ENCODE peak calls at places on chromosomes 16 and 17, in seven cellular contexts. One of them, this sample, is unnamed.

GRCh38 chr17:45222273-45222993 is 748 bp downstream of the FMNL1 start:
- DNase-seq in gastrocnemius medialis: no peak
- DNase-seq in adrenal gland: no peak
- DNase-seq in body of pancreas: no peak
- DNase-seq in A549: no peak
- DNase-seq in testis: no peak
- DNase-seq in breast epithelium: no peak
- DNase-seq in this sample: no peak

GRCh38 chr16:12120331-12120981 is 143.9 kb downstream of the SNX29 start:
- DNase-seq in breast epithelium: no peak
- DNase-seq in testis: no peak
- DNase-seq in body of pancreas: no peak
- DNase-seq in adrenal gland: peak; percentile 75
- DNase-seq in gastrocnemius medialis: peak; percentile 18
- DNase-seq in A549: no peak
- DNase-seq in this sample: peak; percentile 13

GRCh38 chr16:14056970-14057369 is 14.1 kb upstream of the MRTFB start:
- DNase-seq in A549: no peak
- DNase-seq in body of pancreas: no peak
- DNase-seq in gastrocnemius medialis: no peak
- DNase-seq in breast epithelium: no peak
- DNase-seq in testis: peak; percentile 33
- DNase-seq in adrenal gland: peak; percentile 11
- DNase-seq in this sample: no peak

GRCh38 chr17:66715745-66716156 is 119.2 kb upstream of the CACNG5 start:
- DNase-seq in body of pancreas: no peak
- DNase-seq in breast epithelium: no peak
- DNase-seq in A549: peak; percentile 89
- DNase-seq in gastrocnemius medialis: no peak
- DNase-seq in testis: no peak
- DNase-seq in adrenal gland: peak; percentile 21
- DNase-seq in this sample: no peak

GRCh38 chr16:83833921-83834320 is 26.1 kb downstream of the HSBP1 start:
- DNase-seq in body of pancreas: no peak
- DNase-seq in gastrocnemius medialis: no peak
- DNase-seq in adrenal gland: no peak
- DNase-seq in testis: no peak
- DNase-seq in breast epithelium: no peak
- DNase-seq in A549: no peak
- DNase-seq in this sample: no peak

GRCh38 chr16:78461496-78461938 is 362.1 kb downstream of the WWOX start:
- DNase-seq in adrenal gland: no peak
- DNase-seq in A549: no peak
- DNase-seq in gastrocnemius medialis: no peak
- DNase-seq in body of pancreas: no peak
- DNase-seq in testis: no peak
- DNase-seq in breast epithelium: no peak
- DNase-seq in this sample: peak; percentile 41

GRCh38 chr17:43094129-43094834 is 30.9 kb downstream of the BRCA1 start:
- DNase-seq in body of pancreas: no peak
- DNase-seq in adrenal gland: no peak
- DNase-seq in testis: no peak
- DNase-seq in A549: no peak
- DNase-seq in breast epithelium: no peak
- DNase-seq in gastrocnemius medialis: no peak
- DNase-seq in this sample: no peak

GRCh38 chr16:53465606-53466290 is 31.5 kb downstream of the RBL2 start:
- DNase-seq in gastrocnemius medialis: no peak
- DNase-seq in adrenal gland: peak; percentile 39
- DNase-seq in testis: no peak
- DNase-seq in breast epithelium: no peak
- DNase-seq in A549: no peak
- DNase-seq in body of pancreas: peak; percentile 30
- DNase-seq in this sample: no peak

GRCh38 chr16:81004646-81005353 is 1.9 kb downstream of the CMC2 start:
- DNase-seq in A549: peak; percentile 32
- DNase-seq in testis: peak; percentile 37
- DNase-seq in adrenal gland: peak; percentile 32
- DNase-seq in breast epithelium: no peak
- DNase-seq in body of pancreas: no peak
- DNase-seq in gastrocnemius medialis: no peak
- DNase-seq in this sample: no peak

GRCh38 chr16:4273858-4274291 is 1.1 kb upstream of the TFAP4 start:
- DNase-seq in body of pancreas: peak; percentile 64
- DNase-seq in gastrocnemius medialis: peak; percentile 31
- DNase-seq in breast epithelium: peak; percentile 64
- DNase-seq in A549: peak; percentile 74
- DNase-seq in adrenal gland: peak; percentile 37
- DNase-seq in testis: peak; percentile 34
- DNase-seq in this sample: peak; percentile 55

GRCh38 chr16:89142474-89143197 is 28.9 kb upstream of the CDH15 start:
- DNase-seq in testis: no peak
- DNase-seq in body of pancreas: no peak
- DNase-seq in adrenal gland: no peak
- DNase-seq in gastrocnemius medialis: no peak
- DNase-seq in breast epithelium: no peak
- DNase-seq in A549: no peak
- DNase-seq in this sample: no peak

GRCh38 chr17:50721194-50722010 is 2.0 kb downstream of the LUC7L3 start:
- DNase-seq in gastrocnemius medialis: no peak
- DNase-seq in breast epithelium: no peak
- DNase-seq in testis: no peak
- DNase-seq in adrenal gland: no peak
- DNase-seq in A549: no peak
- DNase-seq in body of pancreas: no peak
- DNase-seq in this sample: no peak

GRCh38 chr17:57707892-57708291 is 37.2 kb downstream of the CCDC182 start:
- DNase-seq in testis: peak; percentile 25
- DNase-seq in adrenal gland: peak; percentile 12
- DNase-seq in A549: no peak
- DNase-seq in gastrocnemius medialis: peak; percentile 42
- DNase-seq in breast epithelium: no peak
- DNase-seq in body of pancreas: no peak
- DNase-seq in this sample: no peak

GRCh38 chr17:17748604-17749003 is 67.3 kb downstream of the RAI1 start:
- DNase-seq in A549: no peak
- DNase-seq in adrenal gland: no peak
- DNase-seq in testis: no peak
- DNase-seq in body of pancreas: no peak
- DNase-seq in breast epithelium: no peak
- DNase-seq in gastrocnemius medialis: no peak
- DNase-seq in this sample: no peak

GRCh38 chr17:73013816-73014663 is 78.4 kb downstream of the SLC39A11 start:
- DNase-seq in gastrocnemius medialis: no peak
- DNase-seq in body of pancreas: no peak
- DNase-seq in testis: no peak
- DNase-seq in adrenal gland: no peak
- DNase-seq in A549: peak; percentile 51
- DNase-seq in breast epithelium: no peak
- DNase-seq in this sample: no peak

GRCh38 chr16:12303649-12304048 is 327.1 kb downstream of the SNX29 start:
- DNase-seq in testis: peak; percentile 59
- DNase-seq in body of pancreas: no peak
- DNase-seq in A549: no peak
- DNase-seq in gastrocnemius medialis: no peak
- DNase-seq in breast epithelium: no peak
- DNase-seq in adrenal gland: peak; percentile 82
- DNase-seq in this sample: no peak

GRCh38 chr16:74936902-74937560 is 47.9 kb downstream of the WDR59 start:
- DNase-seq in A549: no peak
- DNase-seq in adrenal gland: no peak
- DNase-seq in breast epithelium: no peak
- DNase-seq in gastrocnemius medialis: no peak
- DNase-seq in body of pancreas: no peak
- DNase-seq in testis: no peak
- DNase-seq in this sample: no peak

GRCh38 chr17:28925912-28926365 is 23.1 kb upstream of the DHRS13 start:
- DNase-seq in breast epithelium: no peak
- DNase-seq in A549: no peak
- DNase-seq in testis: no peak
- DNase-seq in adrenal gland: no peak
- DNase-seq in body of pancreas: no peak
- DNase-seq in gastrocnemius medialis: no peak
- DNase-seq in this sample: no peak

GRCh38 chr17:71349908-71350600 is 770.8 kb upstream of the SOX9 start:
- DNase-seq in body of pancreas: no peak
- DNase-seq in breast epithelium: no peak
- DNase-seq in gastrocnemius medialis: no peak
- DNase-seq in A549: no peak
- DNase-seq in adrenal gland: no peak
- DNase-seq in testis: no peak
- DNase-seq in this sample: no peak

GRCh38 chr16:8621221-8621571 is 302 bp upstream of the METTL22 start:
- DNase-seq in body of pancreas: no peak
- DNase-seq in adrenal gland: no peak
- DNase-seq in testis: no peak
- DNase-seq in gastrocnemius medialis: no peak
- DNase-seq in A549: no peak
- DNase-seq in breast epithelium: no peak
- DNase-seq in this sample: no peak
- H3K27ac ChIP-seq in body of pancreas: peak overlapping the region; percentile 72
- H3K27ac ChIP-seq in adrenal gland: no peak overlapping the region
- H3K27ac ChIP-seq in testis: peak overlapping the region; percentile 82
- H3K27ac ChIP-seq in gastrocnemius medialis: peak overlapping the region; percentile 91
- H3K27ac ChIP-seq in A549: peak overlapping the region; percentile 98
- H3K27ac ChIP-seq in breast epithelium: peak overlapping the region; percentile 89
- H3K27ac ChIP-seq in this sample: peak overlapping the region; percentile 82

GRCh38 chr16:50712568-50712914 is 19.1 kb downstream of the NOD2 start:
- DNase-seq in gastrocnemius medialis: no peak
- DNase-seq in adrenal gland: no peak
- DNase-seq in A549: no peak
- DNase-seq in testis: no peak
- DNase-seq in breast epithelium: no peak
- DNase-seq in body of pancreas: no peak
- DNase-seq in this sample: no peak

GRCh38 chr16:50709980-50710379 is 16.6 kb downstream of the NOD2 start:
- DNase-seq in body of pancreas: no peak
- DNase-seq in A549: no peak
- DNase-seq in testis: no peak
- DNase-seq in gastrocnemius medialis: no peak
- DNase-seq in breast epithelium: no peak
- DNase-seq in adrenal gland: no peak
- DNase-seq in this sample: no peak

GRCh38 chr16:50709061-50709695 is 15.8 kb downstream of the NOD2 start:
- DNase-seq in testis: no peak
- DNase-seq in A549: no peak
- DNase-seq in body of pancreas: no peak
- DNase-seq in breast epithelium: no peak
- DNase-seq in adrenal gland: no peak
- DNase-seq in gastrocnemius medialis: no peak
- DNase-seq in this sample: no peak

GRCh38 chr16:50711040-50711439 is 17.6 kb downstream of the NOD2 start:
- DNase-seq in body of pancreas: no peak
- DNase-seq in gastrocnemius medialis: no peak
- DNase-seq in adrenal gland: no peak
- DNase-seq in A549: no peak
- DNase-seq in testis: no peak
- DNase-seq in breast epithelium: peak; percentile 47
- DNase-seq in this sample: no peak

DNA sequence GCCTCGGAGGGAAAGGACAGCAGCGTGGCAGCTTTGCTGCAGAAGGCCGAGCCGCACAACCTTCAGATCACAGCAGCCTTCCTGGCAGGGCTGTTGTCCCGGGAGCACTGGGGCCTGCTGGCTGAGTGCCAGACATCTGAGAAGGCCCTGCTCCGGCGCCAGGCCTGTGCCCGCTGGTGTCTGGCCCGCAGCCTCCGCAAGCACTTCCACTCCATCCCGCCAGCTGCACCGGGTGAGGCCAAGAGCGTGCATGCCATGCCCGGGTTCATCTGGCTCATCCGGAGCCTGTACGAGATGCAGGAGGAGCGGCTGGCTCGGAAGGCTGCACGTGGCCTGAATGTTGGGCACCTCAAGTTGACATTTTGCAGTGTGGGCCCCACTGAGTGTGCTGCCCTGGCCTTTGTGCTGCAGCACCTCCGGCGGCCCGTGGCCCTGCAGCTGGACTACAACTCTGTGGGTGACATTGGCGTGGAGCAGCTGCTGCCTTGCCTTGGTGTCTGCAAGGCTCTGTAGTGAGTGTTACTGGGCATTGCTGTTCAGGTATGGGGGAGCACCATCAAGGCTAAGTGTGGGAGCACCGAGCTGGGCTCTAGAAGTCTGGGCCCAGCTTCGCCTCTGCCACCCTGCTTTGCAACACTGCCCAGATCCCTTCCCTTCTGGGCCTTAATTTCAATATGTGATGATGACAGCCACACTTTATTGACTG is 18.6 kb downstream of the NOD2 start:
- DNase-seq in breast epithelium: peak; percentile 41
- DNase-seq in body of pancreas: no peak
- DNase-seq in gastrocnemius medialis: peak; percentile 91
- DNase-seq in adrenal gland: peak; percentile 85
- DNase-seq in testis: no peak
- DNase-seq in A549: no peak
- DNase-seq in this sample: no peak
- TF ChIP-seq CTCF in breast epithelium: no peak
- TF ChIP-seq CTCF in body of pancreas: no peak
- TF ChIP-seq CTCF in gastrocnemius medialis: no peak
- TF ChIP-seq CTCF in adrenal gland: no peak
- TF ChIP-seq CTCF in testis: no peak
- TF ChIP-seq CTCF in A549: no peak
- TF ChIP-seq CTCF in this sample: no peak

GRCh38 chr17:16353702-16354174 is 469 bp upstream of the CENPV start:
- DNase-seq in body of pancreas: no peak
- DNase-seq in testis: no peak
- DNase-seq in gastrocnemius medialis: no peak
- DNase-seq in breast epithelium: no peak
- DNase-seq in A549: no peak
- DNase-seq in adrenal gland: no peak
- DNase-seq in this sample: no peak

GRCh38 chr17:16352303-16352837 is 899 bp downstream of the CENPV start:
- DNase-seq in A549: peak; percentile 63
- DNase-seq in gastrocnemius medialis: no peak
- DNase-seq in body of pancreas: peak; percentile 54
- DNase-seq in breast epithelium: no peak
- DNase-seq in adrenal gland: peak; percentile 45
- DNase-seq in testis: peak; percentile 64
- DNase-seq in this sample: peak; percentile 54

GRCh38 chr17:16351831-16352230 is 1.4 kb downstream of the CENPV start:
- DNase-seq in body of pancreas: no peak
- DNase-seq in breast epithelium: no peak
- DNase-seq in gastrocnemius medialis: no peak
- DNase-seq in testis: no peak
- DNase-seq in A549: no peak
- DNase-seq in adrenal gland: no peak
- DNase-seq in this sample: no peak

GRCh38 chr17:16354585-16354984 is 1.3 kb upstream of the CENPV start:
- DNase-seq in adrenal gland: no peak
- DNase-seq in testis: no peak
- DNase-seq in gastrocnemius medialis: peak; percentile 6
- DNase-seq in A549: no peak
- DNase-seq in body of pancreas: no peak
- DNase-seq in breast epithelium: no peak
- DNase-seq in this sample: no peak

GRCh38 chr17:16352838-16353701 is at the start of gene CENPV:
- DNase-seq in breast epithelium: no peak
- DNase-seq in A549: peak; percentile 91
- DNase-seq in adrenal gland: peak; percentile 43
- DNase-seq in testis: peak; percentile 59
- DNase-seq in gastrocnemius medialis: peak; percentile 27
- DNase-seq in body of pancreas: peak; percentile 74
- DNase-seq in this sample: peak; percentile 70
- TF ChIP-seq POLR2A in breast epithelium: no peak
- TF ChIP-seq POLR2A in A549: peak; percentile 82
- TF ChIP-seq POLR2A in adrenal gland: peak; percentile 48
- TF ChIP-seq POLR2A in testis: no peak
- TF ChIP-seq POLR2A in gastrocnemius medialis: no peak
- TF ChIP-seq POLR2A in body of pancreas: no peak
- TF ChIP-seq POLR2A in this sample: peak; percentile 21

GRCh38 chr16:66135376-66135775 is 231.1 kb upstream of the CDH5 start:
- DNase-seq in adrenal gland: peak; percentile 33
- DNase-seq in gastrocnemius medialis: peak; percentile 68
- DNase-seq in body of pancreas: peak; percentile 12
- DNase-seq in breast epithelium: no peak
- DNase-seq in A549: no peak
- DNase-seq in testis: peak; percentile 60
- DNase-seq in this sample: peak; percentile 14
- H3K27ac ChIP-seq in adrenal gland: no peak overlapping the region
- H3K27ac ChIP-seq in gastrocnemius medialis: no peak overlapping the region
- H3K27ac ChIP-seq in body of pancreas: no peak overlapping the region
- H3K27ac ChIP-seq in breast epithelium: peak overlapping the region; percentile 43
- H3K27ac ChIP-seq in A549: no peak overlapping the region
- H3K27ac ChIP-seq in testis: peak overlapping the region; percentile 5
- H3K27ac ChIP-seq in this sample: no peak overlapping the region